ENCODE peak calls at places on chromosomes 11 and 22, in eight cellular contexts. One of them, this sample, is unnamed.

GRCh38 chr22:37406836-37407235 is 20.4 kb downstream of the ELFN2 start:
- DNase-seq in activated T-cell treated with anti-CD3 and anti-CD28 coated beads, Interleukin-2, amount 50 U/mL, for 4 hours: no peak
- DNase-seq in OCI-M1: no peak
- DNase-seq in nucleus accumbens: no peak
- DNase-seq in stimulated activated CD8-positive, alpha-beta memory T cell treated with anti-CD3 and anti-CD28 coated beads, Interleukin-15, amount 100 ng/mL, for 1 hour: no peak
- DNase-seq in GM12891: no peak
- DNase-seq in central memory CD4-positive, alpha-beta T cell: no peak
- DNase-seq in activated T-helper 1 cell treated with Interleukin-2 at 50 U/mL for 16 hours: no peak
- DNase-seq in this sample: no peak

GRCh38 chr11:1779034-1779805 is 15.5 kb upstream of the CTSD start:
- DNase-seq in activated T-helper 1 cell treated with Interleukin-2 at 50 U/mL for 16 hours: no peak
- DNase-seq in central memory CD4-positive, alpha-beta T cell: no peak
- DNase-seq in OCI-M1: no peak
- DNase-seq in GM12891: no peak
- DNase-seq in activated T-cell treated with anti-CD3 and anti-CD28 coated beads, Interleukin-2, amount 50 U/mL, for 4 hours: no peak
- DNase-seq in nucleus accumbens: no peak
- DNase-seq in stimulated activated CD8-positive, alpha-beta memory T cell treated with anti-CD3 and anti-CD28 coated beads, Interleukin-15, amount 100 ng/mL, for 1 hour: no peak
- DNase-seq in this sample: no peak

GRCh38 chr11:75867778-75868374 is 52.9 kb downstream of the UVRAG start:
- DNase-seq in activated T-helper 1 cell treated with Interleukin-2 at 50 U/mL for 16 hours: no peak
- DNase-seq in stimulated activated CD8-positive, alpha-beta memory T cell treated with anti-CD3 and anti-CD28 coated beads, Interleukin-15, amount 100 ng/mL, for 1 hour: peak
- DNase-seq in central memory CD4-positive, alpha-beta T cell: peak
- DNase-seq in activated T-cell treated with anti-CD3 and anti-CD28 coated beads, Interleukin-2, amount 50 U/mL, for 4 hours: peak
- DNase-seq in OCI-M1: peak
- DNase-seq in nucleus accumbens: no peak
- DNase-seq in GM12891: no peak
- DNase-seq in this sample: peak

GRCh38 chr11:114288139-114288538 is 8.1 kb upstream of the NNMT start:
- DNase-seq in central memory CD4-positive, alpha-beta T cell: no peak
- DNase-seq in activated T-helper 1 cell treated with Interleukin-2 at 50 U/mL for 16 hours: no peak
- DNase-seq in GM12891: no peak
- DNase-seq in OCI-M1: no peak
- DNase-seq in stimulated activated CD8-positive, alpha-beta memory T cell treated with anti-CD3 and anti-CD28 coated beads, Interleukin-15, amount 100 ng/mL, for 1 hour: no peak
- DNase-seq in nucleus accumbens: no peak
- DNase-seq in activated T-cell treated with anti-CD3 and anti-CD28 coated beads, Interleukin-2, amount 50 U/mL, for 4 hours: no peak
- DNase-seq in this sample: no peak

GRCh38 chr11:10982695-10983492 is 125.0 kb upstream of the ZBED5 start:
- DNase-seq in stimulated activated CD8-positive, alpha-beta memory T cell treated with anti-CD3 and anti-CD28 coated beads, Interleukin-15, amount 100 ng/mL, for 1 hour: no peak
- DNase-seq in activated T-cell treated with anti-CD3 and anti-CD28 coated beads, Interleukin-2, amount 50 U/mL, for 4 hours: no peak
- DNase-seq in OCI-M1: peak
- DNase-seq in central memory CD4-positive, alpha-beta T cell: no peak
- DNase-seq in activated T-helper 1 cell treated with Interleukin-2 at 50 U/mL for 16 hours: no peak
- DNase-seq in GM12891: no peak
- DNase-seq in nucleus accumbens: no peak
- DNase-seq in this sample: no peak

GRCh38 chr11:15909937-15910598 is 446.3 kb downstream of the SOX6 start:
- DNase-seq in activated T-cell treated with anti-CD3 and anti-CD28 coated beads, Interleukin-2, amount 50 U/mL, for 4 hours: no peak
- DNase-seq in nucleus accumbens: no peak
- DNase-seq in stimulated activated CD8-positive, alpha-beta memory T cell treated with anti-CD3 and anti-CD28 coated beads, Interleukin-15, amount 100 ng/mL, for 1 hour: no peak
- DNase-seq in central memory CD4-positive, alpha-beta T cell: no peak
- DNase-seq in OCI-M1: peak
- DNase-seq in activated T-helper 1 cell treated with Interleukin-2 at 50 U/mL for 16 hours: no peak
- DNase-seq in GM12891: no peak
- DNase-seq in this sample: no peak

GRCh38 chr11:97548280-97548679 is 1158.5 kb downstream of the JRKL start:
- DNase-seq in GM12891: no peak
- DNase-seq in activated T-cell treated with anti-CD3 and anti-CD28 coated beads, Interleukin-2, amount 50 U/mL, for 4 hours: no peak
- DNase-seq in stimulated activated CD8-positive, alpha-beta memory T cell treated with anti-CD3 and anti-CD28 coated beads, Interleukin-15, amount 100 ng/mL, for 1 hour: no peak
- DNase-seq in central memory CD4-positive, alpha-beta T cell: no peak
- DNase-seq in activated T-helper 1 cell treated with Interleukin-2 at 50 U/mL for 16 hours: no peak
- DNase-seq in nucleus accumbens: no peak
- DNase-seq in OCI-M1: no peak
- DNase-seq in this sample: no peak

GRCh38 chr11:94196363-94196762 is 67.7 kb downstream of the PANX1 start:
- DNase-seq in GM12891: no peak
- DNase-seq in stimulated activated CD8-positive, alpha-beta memory T cell treated with anti-CD3 and anti-CD28 coated beads, Interleukin-15, amount 100 ng/mL, for 1 hour: no peak
- DNase-seq in central memory CD4-positive, alpha-beta T cell: no peak
- DNase-seq in activated T-cell treated with anti-CD3 and anti-CD28 coated beads, Interleukin-2, amount 50 U/mL, for 4 hours: no peak
- DNase-seq in activated T-helper 1 cell treated with Interleukin-2 at 50 U/mL for 16 hours: no peak
- DNase-seq in OCI-M1: no peak
- DNase-seq in nucleus accumbens: no peak
- DNase-seq in this sample: no peak

GRCh38 chr22:33920927-33921575 is 775 bp upstream of the LARGE1 start:
- DNase-seq in central memory CD4-positive, alpha-beta T cell: peak
- DNase-seq in stimulated activated CD8-positive, alpha-beta memory T cell treated with anti-CD3 and anti-CD28 coated beads, Interleukin-15, amount 100 ng/mL, for 1 hour: peak
- DNase-seq in activated T-helper 1 cell treated with Interleukin-2 at 50 U/mL for 16 hours: peak
- DNase-seq in nucleus accumbens: peak
- DNase-seq in activated T-cell treated with anti-CD3 and anti-CD28 coated beads, Interleukin-2, amount 50 U/mL, for 4 hours: peak
- DNase-seq in OCI-M1: peak
- DNase-seq in GM12891: peak
- DNase-seq in this sample: peak